ENCODE peak calls at places on chromosome 2, in four cellular contexts. X is mucosa of descending colon, Z is lower leg skin, W is Peyer's patch. R is an unnamed sample.

GRCh38 chr2:130834923-130835765 is 1.6 kb upstream of the ARHGEF4 start:
- DNase-seq in X (peak; percentile 18), Z (no peak), W (no peak), R (no peak)

GRCh38 chr2:166173263-166173662 is 45.4 kb upstream of the SCN1A start:
- DNase-seq in X (no peak), Z (no peak), W (no peak), R (no peak)

GRCh38 chr2:24721470-24721869 is 71.7 kb downstream of the PTRHD1 start:
- DNase-seq in X (no peak), Z (peak; percentile 59), W (no peak), R (no peak)

GRCh38 chr2:281381-281780 is 6.5 kb downstream of the ALKAL2 start:
- DNase-seq in X (no peak), Z (no peak), W (no peak), R (no peak)

GRCh38 chr2:31028415-31028814 is 109.8 kb downstream of the GALNT14 start:
- DNase-seq in X (no peak), Z (no peak), W (no peak), R (no peak)

GRCh38 chr2:27960237-27960912 is 69.8 kb downstream of the BABAM2 start:
- DNase-seq in X (no peak), Z (no peak), W (no peak), R (no peak)

GRCh38 chr2:950627-950992 is at the start of gene SNTG2:
- DNase-seq in X (no peak), Z (no peak), W (no peak), R (no peak)

GRCh38 chr2:16105664-16106281 is 165.4 kb downstream of the MYCN start:
- DNase-seq in X (no peak), Z (no peak), W (no peak), R (no peak)

GRCh38 chr2:76731157-76731556 is 791.0 kb downstream of the LRRTM4 start:
- DNase-seq in X (no peak), Z (no peak), W (no peak), R (no peak)

GRCh38 chr2:161352718-161353117 is 44.5 kb downstream of the PSMD14 start:
- DNase-seq in X (no peak), Z (no peak), W (no peak), R (no peak)

GRCh38 chr2:94876523-94876863 is 5.3 kb downstream of the TEKT4 start:
- DNase-seq in X (peak; percentile 32), Z (no peak), W (peak; percentile 36), R (no peak)

GRCh38 chr2:88074854-88075292 is 7.2 kb downstream of the SMYD1 start:
- DNase-seq in X (no peak), Z (no peak), W (no peak), R (no peak)

GRCh38 chr2:77201755-77202154 is 320.4 kb downstream of the LRRTM4 start:
- DNase-seq in X (no peak), Z (no peak), W (no peak), R (no peak)

GRCh38 chr2:99488999-99489757 is 639 bp downstream of the REV1 start:
- DNase-seq in X (peak; percentile 77), Z (peak; percentile 41), W (peak; percentile 77), R (peak; percentile 58)

GRCh38 chr2:42810971-42811865 is 18.8 kb upstream of the HAAO start:
- DNase-seq in X (peak; percentile 71), Z (peak; percentile 63), W (peak; percentile 65), R (peak; percentile 58)
- TF ChIP-seq CTCF in X (no peak), Z (no peak), W (no peak), R (no peak)

GRCh38 chr2:196759378-196759706 is 40.1 kb downstream of the GTF3C3 start:
- DNase-seq in X (no peak), Z (peak; percentile 25), W (no peak), R (no peak)

GRCh38 chr2:196758474-196759377 is 40.8 kb downstream of the GTF3C3 start:
- DNase-seq in X (no peak), Z (no peak), W (no peak), R (no peak)
- TF ChIP-seq CTCF in X (no peak), Z (no peak), W (no peak), R (no peak)

GRCh38 chr2:58131191-58132011 is 84.8 kb downstream of the VRK2 start:
- DNase-seq in X (no peak), Z (no peak), W (no peak), R (no peak)
- TF ChIP-seq CTCF in X (no peak), Z (no peak), W (no peak), R (no peak)

GRCh38 chr2:62297642-62298010 is 101.7 kb downstream of the B3GNT2 start:
- DNase-seq in X (no peak), Z (no peak), W (no peak), R (no peak)
- TF ChIP-seq CTCF in X (no peak), Z (no peak), W (no peak), R (no peak)

GRCh38 chr2:221262651-221263050 is 309.5 kb downstream of the EPHA4 start:
- DNase-seq in X (no peak), Z (no peak), W (no peak), R (no peak)

GRCh38 chr2:221263572-221263971 is 308.5 kb downstream of the EPHA4 start:
- DNase-seq in X (no peak), Z (no peak), W (no peak), R (no peak)

GRCh38 chr2:221258464-221258863 is 313.6 kb downstream of the EPHA4 start:
- DNase-seq in X (no peak), Z (no peak), W (no peak), R (no peak)

GRCh38 chr2:221268631-221269030 is 303.5 kb downstream of the EPHA4 start:
- DNase-seq in X (no peak), Z (no peak), W (no peak), R (no peak)

DNA sequence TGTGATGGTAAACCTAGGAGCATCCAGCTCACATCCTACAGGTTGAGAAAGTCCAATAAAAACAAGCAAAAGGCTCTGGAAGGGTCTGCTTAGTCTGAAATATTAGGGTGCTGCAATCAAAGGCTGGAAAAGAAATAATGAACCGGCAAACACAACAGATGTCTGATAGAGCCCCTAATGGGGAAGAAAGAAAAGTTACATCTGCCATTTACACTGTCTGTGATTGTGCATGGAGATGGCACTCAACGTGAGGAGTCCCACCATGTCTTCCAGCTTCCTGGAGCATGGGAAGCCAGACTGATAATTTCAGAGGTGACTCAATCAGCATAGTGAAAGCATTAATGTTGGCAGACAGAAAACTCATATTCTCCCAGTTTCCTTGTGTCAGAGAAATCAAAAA is 307.8 kb downstream of the EPHA4 start:
- DNase-seq in X (no peak), Z (no peak), W (no peak), R (no peak)
- TF ChIP-seq CTCF in X (no peak), Z (no peak), W (no peak), R (no peak)

GRCh38 chr2:46857871-46858696 is 57.5 kb downstream of the MCFD2 start:
- DNase-seq in X (no peak), Z (no peak), W (no peak), R (no peak)
- TF ChIP-seq CTCF in X (no peak), Z (no peak), W (no peak), R (no peak)

DNA sequence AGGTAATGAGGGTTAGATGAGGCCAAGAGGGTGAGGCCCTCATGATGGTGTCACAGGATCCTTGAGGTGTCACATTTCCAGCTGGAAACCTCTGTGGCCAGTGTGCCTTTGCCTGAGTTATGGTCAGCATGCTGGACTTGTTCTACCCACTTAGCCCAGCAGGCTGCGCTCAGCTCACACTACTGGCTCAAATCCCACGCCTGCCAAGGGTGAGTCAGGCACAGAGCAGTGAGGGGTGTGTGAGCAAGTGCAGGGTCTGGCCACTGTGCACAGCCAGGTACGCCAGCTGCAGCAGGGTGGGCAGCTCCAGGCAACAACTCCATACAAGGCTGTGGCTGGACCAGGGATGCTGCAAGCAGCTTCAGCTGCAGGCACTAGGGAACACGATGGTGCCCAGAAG is 616.6 kb upstream of the FSHR start:
- DNase-seq in X (no peak), Z (no peak), W (peak; percentile 59), R (no peak)
- TF ChIP-seq CTCF in X (no peak), Z (no peak), W (no peak), R (no peak)